ENCODE peak calls at places on chromosomes 12 and 14, in seven cellular contexts. One of them, this sample, is unnamed.

GRCh38 chr14:104134061-104134965 is 4.1 kb upstream of the KIF26A start:
- DNase-seq in AG09309: no peak
- DNase-seq in cardiac fibroblast: no peak
- DNase-seq in psoas muscle: peak
- DNase-seq in CD8-positive, alpha-beta T cell: no peak
- DNase-seq in lung: no peak
- DNase-seq in fibroblast of mammary gland: no peak
- DNase-seq in this sample: no peak

GRCh38 chr14:105864651-105865265 is 338.4 kb downstream of the TMEM121 start:
- DNase-seq in psoas muscle: no peak
- DNase-seq in AG09309: no peak
- DNase-seq in lung: no peak
- DNase-seq in cardiac fibroblast: no peak
- DNase-seq in CD8-positive, alpha-beta T cell: peak
- DNase-seq in fibroblast of mammary gland: no peak
- DNase-seq in this sample: peak

GRCh38 chr12:130870442-130871285 is 1.2 kb upstream of the RAN start:
- DNase-seq in fibroblast of mammary gland: peak
- DNase-seq in AG09309: peak
- DNase-seq in psoas muscle: peak
- DNase-seq in lung: peak
- DNase-seq in cardiac fibroblast: peak
- DNase-seq in CD8-positive, alpha-beta T cell: peak
- DNase-seq in this sample: no peak

GRCh38 chr12:3355378-3355900 is 135.6 kb upstream of the PRMT8 start:
- DNase-seq in cardiac fibroblast: no peak
- DNase-seq in lung: no peak
- DNase-seq in psoas muscle: no peak
- DNase-seq in AG09309: no peak
- DNase-seq in fibroblast of mammary gland: no peak
- DNase-seq in CD8-positive, alpha-beta T cell: no peak
- DNase-seq in this sample: no peak

GRCh38 chr12:6582196-6582595 is 14.1 kb upstream of the NOP2 start:
- DNase-seq in CD8-positive, alpha-beta T cell: no peak
- DNase-seq in cardiac fibroblast: no peak
- DNase-seq in psoas muscle: no peak
- DNase-seq in fibroblast of mammary gland: no peak
- DNase-seq in lung: no peak
- DNase-seq in AG09309: no peak
- DNase-seq in this sample: no peak

GRCh38 chr12:12604790-12605189 is 6.9 kb upstream of the CREBL2 start:
- DNase-seq in lung: no peak
- DNase-seq in psoas muscle: no peak
- DNase-seq in CD8-positive, alpha-beta T cell: no peak
- DNase-seq in fibroblast of mammary gland: no peak
- DNase-seq in AG09309: no peak
- DNase-seq in cardiac fibroblast: no peak
- DNase-seq in this sample: no peak

GRCh38 chr12:51941011-51941561 is 10.4 kb upstream of the ACVR1B start:
- DNase-seq in AG09309: no peak
- DNase-seq in psoas muscle: no peak
- DNase-seq in fibroblast of mammary gland: peak
- DNase-seq in CD8-positive, alpha-beta T cell: no peak
- DNase-seq in cardiac fibroblast: peak
- DNase-seq in lung: no peak
- DNase-seq in this sample: no peak

GRCh38 chr12:62910549-62911169 is 24.3 kb downstream of the PPM1H start:
- DNase-seq in fibroblast of mammary gland: no peak
- DNase-seq in psoas muscle: no peak
- DNase-seq in lung: no peak
- DNase-seq in cardiac fibroblast: no peak
- DNase-seq in AG09309: no peak
- DNase-seq in CD8-positive, alpha-beta T cell: no peak
- DNase-seq in this sample: no peak

GRCh38 chr14:53152627-53152908 is 555 bp downstream of the DDHD1 start:
- DNase-seq in AG09309: no peak
- DNase-seq in psoas muscle: no peak
- DNase-seq in lung: peak
- DNase-seq in cardiac fibroblast: peak
- DNase-seq in fibroblast of mammary gland: no peak
- DNase-seq in CD8-positive, alpha-beta T cell: no peak
- DNase-seq in this sample: no peak

DNA sequence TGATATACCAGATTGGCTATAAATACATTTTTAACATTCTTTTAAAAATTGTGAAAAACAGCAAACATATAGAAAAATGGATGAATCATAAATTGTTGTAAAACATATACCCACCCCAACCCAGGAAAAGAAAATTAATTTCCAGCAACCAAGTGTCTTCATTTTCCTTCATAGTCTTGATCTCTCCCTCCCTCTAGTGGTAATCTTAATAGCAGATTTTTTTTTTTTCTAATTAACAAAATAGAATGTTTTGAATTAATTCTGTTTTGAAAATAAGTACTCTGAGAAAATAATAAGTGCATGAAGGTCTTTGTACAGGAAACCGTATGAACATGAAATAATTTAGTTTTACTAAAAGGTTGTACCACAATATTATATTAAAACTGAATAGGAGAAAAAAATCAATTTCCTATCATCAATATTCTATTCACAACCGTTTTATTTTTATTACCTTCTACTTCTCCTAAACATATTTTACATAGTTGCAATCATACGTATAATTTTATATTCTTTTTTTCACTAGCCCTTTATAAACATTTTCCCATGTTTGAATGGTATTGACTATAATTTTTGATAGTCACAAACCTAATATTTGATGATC is 7.0 kb downstream of the ETNK1 start:
- DNase-seq in lung: no peak
- DNase-seq in psoas muscle: no peak
- DNase-seq in fibroblast of mammary gland: peak
- DNase-seq in cardiac fibroblast: peak
- DNase-seq in CD8-positive, alpha-beta T cell: no peak
- DNase-seq in AG09309: no peak
- DNase-seq in this sample: no peak
- TF ChIP-seq CTCF in lung: peak
- TF ChIP-seq CTCF in psoas muscle: peak
- TF ChIP-seq CTCF in fibroblast of mammary gland: peak
- TF ChIP-seq CTCF in cardiac fibroblast: peak
- TF ChIP-seq CTCF in CD8-positive, alpha-beta T cell: peak
- TF ChIP-seq CTCF in AG09309: peak
- TF ChIP-seq CTCF in this sample: peak

GRCh38 chr12:105378821-105379400 is 48.4 kb downstream of the C12orf75 start:
- DNase-seq in psoas muscle: no peak
- DNase-seq in fibroblast of mammary gland: peak
- DNase-seq in AG09309: no peak
- DNase-seq in CD8-positive, alpha-beta T cell: no peak
- DNase-seq in lung: no peak
- DNase-seq in cardiac fibroblast: peak
- DNase-seq in this sample: no peak
- TF ChIP-seq CTCF in psoas muscle: peak
- TF ChIP-seq CTCF in fibroblast of mammary gland: peak
- TF ChIP-seq CTCF in AG09309: peak
- TF ChIP-seq CTCF in CD8-positive, alpha-beta T cell: no peak
- TF ChIP-seq CTCF in lung: no peak
- TF ChIP-seq CTCF in cardiac fibroblast: peak
- TF ChIP-seq CTCF in this sample: peak

DNA sequence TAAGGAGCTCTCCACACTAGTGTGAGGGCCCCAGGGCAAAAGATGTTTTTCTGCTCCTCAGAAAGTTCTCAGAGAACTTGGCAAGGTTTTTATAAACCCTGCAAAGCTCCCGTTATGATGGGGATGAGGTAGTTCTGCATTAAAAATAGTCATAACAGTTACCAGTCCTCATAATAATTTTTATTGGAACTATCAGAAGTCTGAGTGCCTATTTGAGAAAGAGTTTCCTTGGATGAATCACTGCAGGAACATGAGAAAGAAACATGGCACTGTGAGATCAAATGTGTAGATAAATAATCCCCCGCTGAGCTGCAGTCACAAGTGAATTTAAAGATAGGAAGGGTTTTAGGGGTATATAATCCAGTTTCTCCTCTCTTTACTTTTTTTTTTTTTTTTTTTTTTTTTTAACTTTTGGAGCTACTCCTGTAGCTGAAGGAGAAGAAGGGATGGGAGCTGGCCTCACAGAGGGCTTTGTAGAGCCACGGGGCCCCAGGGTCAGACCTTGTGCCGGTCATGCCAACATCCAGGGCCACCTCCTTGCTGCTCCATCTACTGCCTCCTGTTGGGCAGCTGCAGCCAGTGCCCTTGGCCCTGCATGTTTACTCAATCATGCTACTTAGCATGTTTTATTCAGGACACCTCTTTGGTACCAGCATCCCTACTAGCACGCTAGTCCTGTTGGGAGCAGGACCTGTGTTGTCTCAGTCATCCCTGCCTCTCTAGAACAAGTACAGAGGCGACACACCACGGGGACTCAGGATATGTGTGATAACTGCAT is 39.5 kb downstream of the EVL start:
- DNase-seq in lung: no peak
- DNase-seq in psoas muscle: no peak
- DNase-seq in cardiac fibroblast: peak
- DNase-seq in AG09309: peak
- DNase-seq in CD8-positive, alpha-beta T cell: no peak
- DNase-seq in fibroblast of mammary gland: peak
- DNase-seq in this sample: no peak
- TF ChIP-seq CTCF in lung: no peak
- TF ChIP-seq CTCF in psoas muscle: no peak
- TF ChIP-seq CTCF in cardiac fibroblast: no peak
- TF ChIP-seq CTCF in AG09309: peak
- TF ChIP-seq CTCF in CD8-positive, alpha-beta T cell: no peak
- TF ChIP-seq CTCF in fibroblast of mammary gland: no peak
- TF ChIP-seq CTCF in this sample: peak

DNA sequence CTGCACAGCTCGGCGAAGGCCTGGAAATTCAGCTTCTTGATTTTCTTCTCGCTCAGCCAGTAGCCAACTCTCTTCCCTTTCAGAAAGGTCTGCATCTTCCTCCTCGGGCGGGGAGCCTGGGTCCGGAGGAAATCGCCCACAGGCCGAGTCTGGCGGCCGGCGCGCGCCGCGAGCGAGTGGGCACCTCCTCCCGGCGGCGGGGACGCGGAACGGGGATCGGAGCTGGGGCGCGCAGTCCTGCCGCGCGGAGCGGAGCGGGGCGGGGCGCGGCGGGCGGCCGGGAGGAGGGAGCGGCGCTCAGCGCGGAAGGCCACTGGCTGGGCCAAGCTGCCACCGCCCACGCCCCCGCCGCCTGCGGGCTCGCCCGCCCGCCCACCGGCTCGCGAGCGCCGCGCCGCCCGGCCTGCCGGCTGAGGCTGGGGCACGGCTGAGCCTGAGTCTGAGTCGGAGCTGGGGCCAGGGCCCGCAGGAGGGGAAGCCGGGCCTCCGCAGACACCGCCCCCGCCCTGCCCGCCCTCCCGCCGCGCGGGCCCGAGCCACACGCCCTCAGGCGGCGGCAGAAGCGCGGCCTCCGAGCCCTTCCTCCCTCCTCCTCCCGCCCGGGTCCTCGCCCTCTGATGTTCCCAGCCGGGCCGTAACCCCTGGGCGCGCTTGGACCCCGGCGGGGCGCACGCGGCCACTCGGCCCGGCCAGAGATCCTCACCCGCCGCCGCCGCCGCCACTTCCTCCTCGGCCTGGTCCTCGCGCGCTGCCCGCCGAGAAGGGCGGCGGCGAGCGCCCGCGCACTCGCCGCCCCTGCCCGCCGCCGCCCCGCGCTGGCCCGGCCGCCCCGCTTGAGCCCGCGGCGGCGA is 431 bp downstream of the ITPK1 start:
- DNase-seq in fibroblast of mammary gland: peak
- DNase-seq in lung: peak
- DNase-seq in CD8-positive, alpha-beta T cell: peak
- DNase-seq in psoas muscle: peak
- DNase-seq in cardiac fibroblast: peak
- DNase-seq in AG09309: no peak
- DNase-seq in this sample: peak
- TF ChIP-seq CTCF in fibroblast of mammary gland: no peak
- TF ChIP-seq CTCF in lung: no peak
- TF ChIP-seq CTCF in CD8-positive, alpha-beta T cell: no peak
- TF ChIP-seq CTCF in psoas muscle: no peak
- TF ChIP-seq CTCF in cardiac fibroblast: no peak
- TF ChIP-seq CTCF in AG09309: no peak
- TF ChIP-seq CTCF in this sample: no peak